ENCODE peak calls at places on chromosomes 16 and 17, in eight cellular contexts. N, E, F, L, U, V, G and D are unnamed samples.

GRCh38 chr17:66200685-66201092 is 8.8 kb upstream of the CEP112 start:
- DNase-seq in L (peak), U (peak), F (peak), N (peak), E (peak), G (no peak), V (peak), D (peak)

GRCh38 chr16:17346774-17347569 is 123.8 kb downstream of the XYLT1 start:
- DNase-seq in L (no peak), F (peak), V (no peak), U (no peak), G (no peak), N (no peak), E (no peak), D (no peak)

GRCh38 chr16:80931985-80932720 is 74.5 kb downstream of the CMC2 start:
- DNase-seq in L (no peak), E (peak), G (no peak), F (peak), U (peak), V (peak), N (no peak), D (peak)

GRCh38 chr17:46870116-46870803 is 18.9 kb downstream of the WNT9B start:
- DNase-seq in L (no peak), F (no peak), N (no peak), V (no peak), E (no peak), G (no peak), U (no peak), D (no peak)

GRCh38 chr16:49510676-49511305 is 137.2 kb downstream of the C16orf78 start:
- DNase-seq in N (no peak), V (no peak), L (no peak), U (no peak), E (no peak), F (no peak), G (no peak), D (no peak)

GRCh38 chr17:32551186-32551955 is 64.6 kb downstream of the CDK5R1 start:
- DNase-seq in U (no peak), L (peak), F (peak), V (peak), N (no peak), E (peak), G (no peak), D (no peak)

GRCh38 chr16:21222495-21223337 is 10.8 kb upstream of the ANKS4B start:
- DNase-seq in E (no peak), F (no peak), V (no peak), U (no peak), N (no peak), G (no peak), L (no peak), D (no peak)

GRCh38 chr17:79771276-79771675 is 6.7 kb upstream of the CBX2 start:
- DNase-seq in F (no peak), L (no peak), N (no peak), V (no peak), U (no peak), E (no peak), G (no peak), D (no peak)

GRCh38 chr16:86368261-86368660 is 142.1 kb upstream of the FOXF1 start:
- DNase-seq in V (no peak), E (no peak), U (no peak), G (no peak), F (no peak), L (no peak), N (no peak), D (no peak)